ENCODE peak calls at places on chromosomes 7 and 10, in nine cellular contexts. M, A, K, C, E, H, Y, B and X are unnamed samples. For H3K4me1, the result is how much of the 10 kb centered on the place peaks cover.

GRCh38 chr10:82438277-82438676 is 563.3 kb downstream of the NRG3 start:
- DNase-seq in M (no peak), A (peak), K (no peak), C (no peak), E (no peak), H (no peak), Y (no peak), B (no peak), X (no peak)

GRCh38 chr10:44864042-44864436 is 47.1 kb upstream of the TMEM72 start:
- DNase-seq in M (peak), A (peak), K (peak), C (no peak), E (peak), H (peak), Y (peak), B (no peak), X (peak)

GRCh38 chr10:124015991-124016390 is 77.4 kb downstream of the CHST15 start:
- DNase-seq in M (no peak), A (no peak), K (no peak), C (no peak), E (no peak), H (no peak), Y (no peak), B (no peak), X (no peak)

GRCh38 chr7:82672078-82672477 is 228.5 kb upstream of the CACNA2D1 start:
- DNase-seq in M (no peak), A (no peak), K (no peak), C (no peak), E (no peak), H (no peak), Y (no peak), B (no peak), X (no peak)

GRCh38 chr7:32511791-32512190 is 16.5 kb downstream of the AVL9 start:
- DNase-seq in M (no peak), A (no peak), K (no peak), C (no peak), E (no peak), H (no peak), Y (peak), B (no peak), X (no peak)

GRCh38 chr7:109282726-109283125 is 713.1 kb downstream of the DNAJB9 start:
- DNase-seq in M (no peak), A (peak), K (no peak), C (no peak), E (no peak), H (no peak), Y (no peak), B (no peak), X (no peak)

GRCh38 chr10:28049286-28049685 is 50.4 kb upstream of the ODAD2 start:
- DNase-seq in M (no peak), A (peak), K (no peak), C (no peak), E (no peak), H (no peak), Y (peak), B (no peak), X (no peak)

GRCh38 chr7:5214236-5214635 is 24.2 kb downstream of the WIPI2 start:
- DNase-seq in M (no peak), A (no peak), K (no peak), C (peak), E (no peak), H (no peak), Y (no peak), B (no peak), X (no peak)

GRCh38 chr7:105682331-105683070 is 101.2 kb upstream of the EFCAB10 start:
- DNase-seq in M (no peak), A (no peak), K (no peak), C (no peak), E (no peak), H (no peak), Y (no peak), B (no peak), X (no peak)

GRCh38 chr7:38630720-38631673 is at the start of gene AMPH:
- DNase-seq in M (peak), A (peak), K (peak), C (peak), E (peak), H (peak), Y (no peak), B (no peak), X (peak)

GRCh38 chr10:120995768-120996167 is 144.6 kb downstream of the WDR11 start:
- DNase-seq in M (no peak), A (no peak), K (no peak), C (no peak), E (no peak), H (no peak), Y (no peak), B (no peak), X (no peak)

GRCh38 chr7:98372993-98373392 is 27.9 kb downstream of the BAIAP2L1 start:
- DNase-seq in M (no peak), A (no peak), K (no peak), C (no peak), E (no peak), H (no peak), Y (no peak), B (no peak), X (no peak)

GRCh38 chr7:81209059-81209458 is 290.2 kb upstream of the SEMA3C start:
- DNase-seq in M (no peak), A (peak), K (no peak), C (no peak), E (no peak), H (no peak), Y (no peak), B (no peak), X (no peak)

GRCh38 chr10:22460101-22460500 is 114.8 kb downstream of the SPAG6 start:
- DNase-seq in M (no peak), A (no peak), K (no peak), C (no peak), E (no peak), H (no peak), Y (no peak), B (no peak), X (no peak)

GRCh38 chr7:139035588-139036353 is at the start of gene ZC3HAV1L:
- DNase-seq in M (peak), A (peak), K (peak), C (peak), E (peak), H (peak), Y (peak), B (no peak), X (peak)

GRCh38 chr10:85492684-85493083 is 873.9 kb downstream of the GRID1 start:
- DNase-seq in M (no peak), A (peak), K (no peak), C (no peak), E (no peak), H (peak), Y (no peak), B (no peak), X (no peak)

GRCh38 chr7:16804674-16805439 is at the start of gene AGR2:
- DNase-seq in M (peak), A (no peak), K (no peak), C (no peak), E (peak), H (no peak), Y (no peak), B (no peak), X (no peak)

GRCh38 chr7:98286701-98287485 is 5.4 kb downstream of the BRI3 start:
- DNase-seq in M (no peak), A (no peak), K (peak), C (no peak), E (no peak), H (peak), Y (no peak), B (no peak), X (no peak)

GRCh38 chr7:92766461-92767003 is 69.8 kb downstream of the CDK6 start:
- DNase-seq in M (no peak), A (no peak), K (no peak), C (no peak), E (no peak), H (no peak), Y (peak), B (no peak), X (no peak)

GRCh38 chr7:84196007-84196551 is 1.5 kb upstream of the SEMA3A start:
- DNase-seq in M (no peak), A (peak), K (no peak), C (no peak), E (no peak), H (peak), Y (no peak), B (no peak), X (no peak)

GRCh38 chr7:30027915-30028748 is at the start of gene PLEKHA8:
- DNase-seq in M (peak), A (peak), K (peak), C (peak), E (peak), H (peak), Y (peak), B (no peak), X (peak)

GRCh38 chr10:114291076-114291475 is 52.0 kb downstream of the VWA2 start:
- DNase-seq in M (no peak), A (no peak), K (no peak), C (no peak), E (no peak), H (no peak), Y (no peak), B (no peak), X (no peak)

GRCh38 chr10:114288424-114289095 is 49.5 kb downstream of the VWA2 start:
- DNase-seq in M (no peak), A (no peak), K (no peak), C (no peak), E (no peak), H (no peak), Y (no peak), B (no peak), X (no peak)

GRCh38 chr10:114289096-114289436 is 50.0 kb downstream of the VWA2 start:
- DNase-seq in M (no peak), A (no peak), K (no peak), C (no peak), E (no peak), H (no peak), Y (no peak), B (no peak), X (no peak)

GRCh38 chr10:114290038-114290437 is 51.0 kb downstream of the VWA2 start:
- DNase-seq in M (no peak), A (no peak), K (no peak), C (no peak), E (no peak), H (no peak), Y (no peak), B (no peak), X (no peak)

GRCh38 chr10:114291516-114291915 is 52.5 kb downstream of the VWA2 start:
- DNase-seq in M (no peak), A (no peak), K (no peak), C (no peak), E (no peak), H (no peak), Y (no peak), B (no peak), X (no peak)
- H3K4me1 ChIP-seq in M (under half), A (under half), K (under half), C (under half), E (under half), H (under half), Y (under half), B (under half), X (under half)

DNA sequence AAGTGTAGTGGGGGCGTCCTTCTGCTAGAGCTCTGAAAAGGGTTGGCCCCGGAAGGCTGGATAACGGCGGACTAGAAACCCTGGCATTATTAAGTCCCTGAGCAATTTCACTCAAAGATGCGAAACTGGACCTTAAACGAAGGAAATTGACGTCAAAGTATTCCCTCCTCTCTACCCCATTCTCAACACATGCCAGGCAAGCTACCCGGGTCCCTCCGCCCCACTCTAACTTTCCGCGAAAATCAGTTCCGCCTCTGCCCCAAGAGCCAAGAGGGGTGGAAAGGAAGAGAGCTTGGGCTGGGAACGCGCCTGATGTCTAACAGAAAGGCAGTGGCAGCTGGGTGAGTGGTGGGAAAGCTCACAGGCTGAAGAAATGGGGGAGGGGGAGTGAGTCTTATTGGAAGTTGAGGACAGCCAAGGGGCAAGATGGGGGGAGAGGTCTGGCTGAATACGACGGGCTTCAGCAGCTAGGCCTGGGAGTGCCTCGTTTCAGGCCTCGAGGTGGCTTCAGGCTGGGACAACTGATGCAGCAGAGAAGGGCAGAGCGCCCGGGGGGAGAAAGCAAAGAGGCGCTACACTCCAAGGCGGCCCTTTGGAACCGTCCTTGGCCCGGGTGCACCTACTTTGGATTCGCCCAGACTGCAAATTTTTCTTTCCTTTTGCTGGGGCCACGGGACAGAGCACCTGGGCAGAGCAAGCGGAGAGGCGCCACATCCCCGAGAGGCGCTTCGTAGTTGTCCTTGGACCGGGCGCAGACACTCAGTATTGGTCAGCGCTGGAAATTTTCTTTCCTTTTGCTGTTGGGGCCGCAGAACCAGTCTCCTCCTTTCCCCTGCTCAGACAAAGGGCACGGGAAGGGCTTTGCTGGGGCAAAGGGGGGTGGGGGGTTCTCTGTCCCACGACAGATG is 2.0 kb upstream of the FEZF1 start:
- DNase-seq in M (no peak), A (peak), K (no peak), C (no peak), E (no peak), H (peak), Y (no peak), B (no peak), X (no peak)
- H3K4me1 ChIP-seq in M (half or more), A (under half), K (under half), C (under half), E (under half), H (under half), Y (under half), B (under half), X (under half)

GRCh38 chr7:128739990-128740682 is 977 bp downstream of the CALU start:
- DNase-seq in M (no peak), A (no peak), K (no peak), C (no peak), E (no peak), H (no peak), Y (no peak), B (no peak), X (no peak)
- H3K4me1 ChIP-seq in M (half or more), A (under half), K (under half), C (under half), E (under half), H (under half), Y (under half), B (under half), X (under half)

GRCh38 chr10:91602449-91602848 is 30.4 kb downstream of the PPP1R3C start:
- DNase-seq in M (no peak), A (no peak), K (no peak), C (no peak), E (no peak), H (no peak), Y (no peak), B (no peak), X (no peak)
- H3K4me1 ChIP-seq in M (under half), A (under half), K (under half), C (under half), E (under half), H (under half), Y (under half), B (under half), X (under half)

GRCh38 chr7:55032069-55032699 is 13.4 kb downstream of the EGFR start:
- DNase-seq in M (no peak), A (no peak), K (no peak), C (no peak), E (no peak), H (no peak), Y (no peak), B (no peak), X (no peak)

GRCh38 chr7:55033241-55033846 is 14.5 kb downstream of the EGFR start:
- DNase-seq in M (no peak), A (no peak), K (no peak), C (peak), E (no peak), H (no peak), Y (no peak), B (no peak), X (no peak)

GRCh38 chr7:55031075-55031474 is 12.3 kb downstream of the EGFR start:
- DNase-seq in M (no peak), A (no peak), K (peak), C (peak), E (no peak), H (no peak), Y (no peak), B (no peak), X (no peak)

GRCh38 chr7:55028011-55028410 is 9.2 kb downstream of the EGFR start:
- DNase-seq in M (no peak), A (no peak), K (no peak), C (no peak), E (no peak), H (no peak), Y (no peak), B (no peak), X (no peak)

GRCh38 chr7:55030314-55030713 is 11.5 kb downstream of the EGFR start:
- DNase-seq in M (no peak), A (no peak), K (no peak), C (no peak), E (no peak), H (no peak), Y (no peak), B (no peak), X (no peak)
- H3K4me1 ChIP-seq in M (under half), A (under half), K (half or more), C (half or more), E (under half), H (under half), Y (under half), B (half or more), X (under half)